ENCODE peak calls at places on chromosomes 4 and X, in five cellular contexts. M is iris pigment epithelial cell; T is skeletal muscle cell; N is activated T-cell treated with anti-CD3 and anti-CD28 coated beads, Interleukin-2, amount 50 U/mL, for 72 hours; Z is non-pigmented ciliary epithelial cell. X is an unnamed sample.

GRCh38 chrX:27599928-27600327 is 9.8 kb downstream of the DCAF8L2 start:
- DNase-seq in M (peak), T (peak), N (no peak), Z (no peak), X (no peak)

GRCh38 chrX:41382699-41383645 is 49.0 kb downstream of the DDX3X start:
- DNase-seq in M (peak), T (peak), N (peak), Z (no peak), X (peak)

GRCh38 chr4:929096-929765 is 2.9 kb downstream of the GAK start:
- DNase-seq in M (no peak), T (no peak), N (no peak), Z (no peak), X (no peak)

GRCh38 chrX:39484159-39484558 is 613.6 kb downstream of the BCOR start:
- DNase-seq in M (no peak), T (no peak), N (no peak), Z (no peak), X (no peak)

GRCh38 chrX:23907106-23907495 is 637 bp downstream of the APOO start:
- DNase-seq in M (no peak), T (no peak), N (no peak), Z (no peak), X (no peak)

GRCh38 chr4:47567511-47567910 is 82.4 kb downstream of the ATP10D start:
- DNase-seq in M (no peak), T (no peak), N (no peak), Z (no peak), X (no peak)

GRCh38 chr4:181541396-181541795 is 701.8 kb upstream of the TENM3 start:
- DNase-seq in M (peak), T (peak), N (no peak), Z (no peak), X (no peak)

GRCh38 chr4:122252584-122252983 is 100.5 kb downstream of the BLTP1 start:
- DNase-seq in M (no peak), T (no peak), N (no peak), Z (no peak), X (no peak)

GRCh38 chr4:80206541-80207171 is 9.4 kb downstream of the PRDM8 start:
- DNase-seq in M (no peak), T (no peak), N (no peak), Z (no peak), X (no peak)

GRCh38 chr4:78616046-78616498 is 64.5 kb downstream of the ANXA3 start:
- DNase-seq in M (peak), T (no peak), N (no peak), Z (peak), X (no peak)

GRCh38 chr4:997375-998071 is 4.3 kb upstream of the SLC26A1 start:
- DNase-seq in M (no peak), T (no peak), N (no peak), Z (no peak), X (no peak)

GRCh38 chrX:39950035-39950688 is 147.6 kb downstream of the BCOR start:
- DNase-seq in M (peak), T (no peak), N (no peak), Z (no peak), X (no peak)

GRCh38 chr4:1348014-1348513 is 1.1 kb downstream of the UVSSA start:
- DNase-seq in M (no peak), T (no peak), N (no peak), Z (no peak), X (no peak)

GRCh38 chr4:189202869-189203271 is 737.8 kb upstream of the FRG1 start:
- DNase-seq in M (peak), T (peak), N (no peak), Z (peak), X (no peak)

GRCh38 chr4:54446556-54446955 is 211.2 kb upstream of the KIT start:
- DNase-seq in M (no peak), T (no peak), N (no peak), Z (no peak), X (no peak)

GRCh38 chrX:44456685-44457084 is 86.0 kb downstream of the FUNDC1 start:
- DNase-seq in M (no peak), T (no peak), N (no peak), Z (no peak), X (no peak)

GRCh38 chr4:120918788-120919187 is 3.7 kb downstream of the PRDM5 start:
- DNase-seq in M (no peak), T (no peak), N (no peak), Z (no peak), X (no peak)

GRCh38 chr4:130249002-130249401 is 1153.0 kb downstream of the C4orf33 start:
- DNase-seq in M (no peak), T (no peak), N (no peak), Z (no peak), X (no peak)

GRCh38 chr4:16686195-16686594 is 212.2 kb downstream of the LDB2 start:
- DNase-seq in M (peak), T (peak), N (no peak), Z (peak), X (no peak)

GRCh38 chrX:3713225-3713936 is at the start of gene PRKX:
- DNase-seq in M (peak), T (no peak), N (peak), Z (no peak), X (peak)

GRCh38 chr4:156571146-156571545 is 400.5 kb downstream of the PDGFC start:
- DNase-seq in M (no peak), T (no peak), N (no peak), Z (no peak), X (no peak)